ENCODE peak calls at places on chromosomes 2 and 18, in eight cellular contexts. G, A, F, J, C, O, D and N are unnamed samples.

GRCh38 chr2:240557808-240558207 is at the start of gene ANKMY1:
- DNase-seq in A (peak), J (peak), D (peak), F (no peak), G (peak), O (peak), C (peak), N (peak)

GRCh38 chr18:1914489-1914888 is 656.8 kb downstream of the METTL4 start:
- DNase-seq in C (peak), F (peak), D (peak), A (no peak), G (no peak), O (no peak), J (no peak), N (no peak)

GRCh38 chr2:28406276-28407096 is 13.8 kb downstream of the FOSL2 start:
- DNase-seq in C (no peak), G (peak), J (peak), F (no peak), D (peak), O (no peak), A (peak), N (no peak)

GRCh38 chr2:125167820-125168219 is 1142.7 kb downstream of the CNTNAP5 start:
- DNase-seq in D (peak), A (no peak), O (peak), J (peak), F (no peak), C (no peak), G (no peak), N (no peak)

GRCh38 chr2:65199891-65200290 is 27.7 kb upstream of the ACTR2 start:
- DNase-seq in C (no peak), A (no peak), J (peak), G (peak), D (peak), O (no peak), F (no peak), N (no peak)

GRCh38 chr2:239238839-239239606 is 161.8 kb downstream of the HDAC4 start:
- DNase-seq in A (no peak), F (no peak), G (peak), D (no peak), O (no peak), J (no peak), C (no peak), N (no peak)

GRCh38 chr2:113149553-113150257 is 22.3 kb downstream of the IL1RN start:
- DNase-seq in J (no peak), D (no peak), O (no peak), A (no peak), G (no peak), F (no peak), C (no peak), N (no peak)

GRCh38 chr18:50127516-50128229 is 67.3 kb downstream of the MYO5B start:
- DNase-seq in F (peak), O (no peak), A (no peak), G (no peak), J (no peak), C (no peak), D (no peak), N (no peak)

GRCh38 chr2:16094851-16095250 is 154.5 kb downstream of the MYCN start:
- DNase-seq in D (no peak), F (no peak), A (no peak), O (no peak), G (no peak), C (no peak), J (no peak), N (no peak)

GRCh38 chr2:43269706-43270105 is 43.3 kb upstream of the ZFP36L2 start:
- DNase-seq in O (no peak), D (peak), G (peak), F (no peak), J (peak), A (no peak), C (no peak), N (no peak)

GRCh38 chr2:79750321-79750720 is 237.5 kb downstream of the CTNNA2 start:
- DNase-seq in O (no peak), A (no peak), G (no peak), J (no peak), C (no peak), D (no peak), F (no peak), N (no peak)

GRCh38 chr2:108691447-108691846 is 27.8 kb upstream of the RANBP2 start:
- DNase-seq in G (no peak), C (no peak), D (no peak), A (no peak), O (no peak), F (no peak), J (no peak), N (no peak)

GRCh38 chr2:113376935-113377445 is 60.5 kb upstream of the ZNG1B start:
- DNase-seq in F (no peak), G (no peak), A (no peak), C (peak), J (no peak), D (no peak), O (no peak), N (peak)

GRCh38 chr2:238476258-238476657 is 49.5 kb downstream of the ASB1 start:
- DNase-seq in F (no peak), G (no peak), J (no peak), D (no peak), A (no peak), C (no peak), O (no peak), N (no peak)

GRCh38 chr18:38545071-38545470 is 979.5 kb upstream of the CELF4 start:
- DNase-seq in D (no peak), G (no peak), A (no peak), C (peak), J (no peak), F (no peak), O (no peak), N (peak)

GRCh38 chr2:20429528-20429927 is 17.3 kb upstream of the RHOB start:
- DNase-seq in J (no peak), A (no peak), O (no peak), G (no peak), F (no peak), C (peak), D (no peak), N (peak)

GRCh38 chr2:233424028-233424951 is 70.0 kb downstream of the DGKD start:
- DNase-seq in O (no peak), G (peak), D (no peak), F (no peak), C (no peak), A (no peak), J (no peak), N (no peak)

GRCh38 chr2:202052235-202052634 is 18.6 kb downstream of the FZD7 start:
- DNase-seq in C (no peak), D (no peak), J (no peak), O (no peak), A (no peak), G (no peak), F (no peak), N (no peak)

GRCh38 chr2:202051499-202052161 is 18.0 kb downstream of the FZD7 start:
- DNase-seq in F (no peak), C (no peak), O (peak), G (no peak), D (peak), J (peak), A (no peak), N (no peak)

GRCh38 chr2:202060218-202060617 is 12.8 kb upstream of the KIAA2012 start:
- DNase-seq in A (no peak), G (no peak), C (no peak), J (no peak), F (no peak), D (no peak), O (no peak), N (no peak)

GRCh38 chr2:202054716-202055115 is 18.3 kb upstream of the KIAA2012 start:
- DNase-seq in F (no peak), J (no peak), G (no peak), C (no peak), D (no peak), A (no peak), O (no peak), N (no peak)

DNA sequence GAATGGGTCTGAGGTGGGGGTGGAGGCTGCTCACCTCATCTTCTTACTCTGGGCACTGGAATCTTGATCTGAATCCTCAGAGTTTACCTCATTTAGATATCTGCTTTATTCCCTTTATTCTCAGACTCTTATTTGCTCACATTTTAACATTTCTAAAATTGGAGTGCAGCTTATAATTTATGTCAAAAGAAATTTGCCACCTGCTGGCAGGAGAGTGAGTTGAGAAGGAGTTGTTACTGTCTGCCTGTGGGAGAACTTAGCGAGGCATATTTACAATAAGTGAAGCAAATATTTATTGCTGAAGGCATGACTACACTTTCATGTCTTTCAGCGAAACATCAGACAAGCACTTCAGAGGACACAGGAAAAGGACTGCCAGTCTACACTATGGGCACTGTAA is 16.4 kb upstream of the KIAA2012 start:
- DNase-seq in G (no peak), O (no peak), F (no peak), C (peak), D (no peak), J (no peak), A (no peak), N (no peak)
- TF ChIP-seq CTCF in G (no peak), O (peak), F (peak), C (peak), D (peak), J (peak), A (no peak), N (no peak)

GRCh38 chr2:52269696-52270485 is 1238.0 kb upstream of the NRXN1 start:
- DNase-seq in O (no peak), F (no peak), A (no peak), G (no peak), D (peak), C (no peak), J (peak), N (no peak)

GRCh38 chr2:52264911-52265310 is 1233.0 kb upstream of the NRXN1 start:
- DNase-seq in G (no peak), J (no peak), D (no peak), O (no peak), C (no peak), A (no peak), F (no peak), N (no peak)

GRCh38 chr2:52260904-52261303 is 1229.0 kb upstream of the NRXN1 start:
- DNase-seq in J (peak), A (no peak), F (no peak), G (no peak), D (peak), C (no peak), O (no peak), N (no peak)

DNA sequence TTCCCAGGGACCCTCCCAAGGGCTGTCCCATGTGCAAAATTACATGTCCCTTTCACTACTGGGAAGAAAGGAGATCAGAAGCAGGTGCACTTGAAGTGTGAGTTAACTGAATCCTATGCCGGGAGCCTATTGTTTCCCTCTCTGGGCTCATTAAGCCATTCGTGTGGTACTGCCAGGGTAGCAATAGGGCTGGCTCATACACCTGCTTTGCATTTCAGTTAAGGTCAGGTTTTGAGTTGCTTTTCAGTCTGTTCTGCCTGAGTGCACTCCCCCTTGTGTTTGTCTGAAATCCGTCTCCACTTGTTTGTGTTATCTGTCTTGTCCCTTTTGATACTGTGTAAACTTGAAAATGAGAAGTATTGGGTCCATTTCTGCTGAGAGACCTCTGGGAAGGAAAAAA is 1232.6 kb upstream of the NRXN1 start:
- DNase-seq in J (no peak), A (no peak), G (no peak), C (no peak), D (no peak), F (no peak), O (no peak), N (no peak)
- TF ChIP-seq CTCF in J (no peak), A (no peak), G (no peak), C (no peak), D (no peak), F (no peak), O (no peak), N (no peak)

GRCh38 chr2:60316381-60317028 is 236.9 kb downstream of the BCL11A start:
- DNase-seq in G (no peak), D (no peak), C (peak), O (no peak), A (no peak), J (no peak), F (no peak), N (no peak)

GRCh38 chr2:60317029-60317386 is 236.4 kb downstream of the BCL11A start:
- DNase-seq in J (no peak), A (no peak), D (no peak), O (no peak), C (no peak), G (peak), F (no peak), N (no peak)

GRCh38 chr2:60317831-60318230 is 235.6 kb downstream of the BCL11A start:
- DNase-seq in O (no peak), F (no peak), A (no peak), J (no peak), C (peak), G (no peak), D (no peak), N (peak)

GRCh38 chr2:60319031-60319547 is 234.4 kb downstream of the BCL11A start:
- DNase-seq in O (no peak), G (no peak), J (no peak), F (no peak), D (no peak), C (no peak), A (no peak), N (no peak)

DNA sequence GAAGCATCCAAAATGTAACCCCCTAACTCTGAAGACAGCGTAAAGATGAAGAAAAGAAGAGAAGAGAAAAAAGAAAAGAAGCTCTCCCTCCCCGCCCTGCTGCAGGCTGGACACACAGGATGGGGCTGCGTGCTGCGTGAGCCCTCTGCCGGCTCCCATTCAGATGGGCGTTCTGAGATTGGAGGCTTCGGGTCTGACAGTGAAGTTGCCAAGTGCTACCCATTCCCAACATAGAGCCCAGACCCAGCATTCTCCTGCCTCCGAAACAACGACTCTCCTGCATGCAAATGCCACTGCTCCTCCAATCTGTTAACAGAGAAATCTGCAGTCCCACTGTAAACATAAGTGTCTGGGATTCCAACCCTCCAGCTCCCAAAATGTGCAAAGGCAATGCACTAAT is 234.9 kb downstream of the BCL11A start:
- DNase-seq in F (no peak), G (no peak), O (no peak), J (peak), C (no peak), A (no peak), D (no peak), N (no peak)
- TF ChIP-seq CTCF in F (no peak), G (no peak), O (no peak), J (peak), C (no peak), A (peak), D (no peak), N (no peak)

GRCh38 chr2:74019516-74019915 is 34.8 kb downstream of the TET3 start:
- DNase-seq in F (no peak), D (no peak), G (no peak), A (no peak), O (no peak), C (no peak), J (no peak), N (no peak)
- TF ChIP-seq CTCF in F (no peak), D (no peak), G (no peak), A (no peak), O (no peak), C (no peak), J (no peak), N (no peak)

DNA sequence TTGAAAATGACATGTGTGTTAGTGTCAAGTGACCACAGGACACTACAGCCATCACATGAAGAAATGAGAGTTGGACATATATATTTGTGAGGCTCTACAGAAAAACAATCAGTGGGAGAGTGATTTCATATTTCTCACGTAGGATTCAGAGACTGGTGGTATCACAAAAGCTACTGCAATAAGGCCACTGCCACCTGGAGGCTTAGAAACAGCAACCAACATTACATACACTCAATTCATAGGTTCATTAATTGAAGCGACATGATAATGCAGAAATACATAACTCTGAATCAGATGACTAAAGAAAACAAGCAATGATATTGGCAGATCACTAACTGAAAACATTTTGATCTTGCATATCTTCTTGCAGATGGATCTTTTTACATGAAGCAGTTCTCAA is 248.1 kb upstream of the KLHL14 start:
- DNase-seq in D (no peak), J (no peak), C (no peak), G (no peak), F (no peak), A (no peak), O (no peak), N (no peak)
- TF ChIP-seq CTCF in D (no peak), J (no peak), C (no peak), G (no peak), F (no peak), A (no peak), O (no peak), N (no peak)

GRCh38 chr2:174633621-174633927 is 36.0 kb upstream of the WIPF1 start:
- DNase-seq in D (no peak), J (peak), F (no peak), O (no peak), G (no peak), A (no peak), C (peak), N (no peak)

GRCh38 chr2:174635015-174635593 is 37.5 kb upstream of the WIPF1 start:
- DNase-seq in F (no peak), G (no peak), J (peak), O (no peak), D (no peak), A (no peak), C (no peak), N (no peak)

GRCh38 chr2:174635747-174636399 is 38.3 kb upstream of the WIPF1 start:
- DNase-seq in F (no peak), A (no peak), J (peak), C (no peak), O (no peak), D (peak), G (no peak), N (no peak)

GRCh38 chr2:174634130-174635014 is 36.8 kb upstream of the WIPF1 start:
- DNase-seq in C (peak), D (no peak), O (no peak), A (no peak), G (no peak), F (no peak), J (peak), N (peak)

DNA sequence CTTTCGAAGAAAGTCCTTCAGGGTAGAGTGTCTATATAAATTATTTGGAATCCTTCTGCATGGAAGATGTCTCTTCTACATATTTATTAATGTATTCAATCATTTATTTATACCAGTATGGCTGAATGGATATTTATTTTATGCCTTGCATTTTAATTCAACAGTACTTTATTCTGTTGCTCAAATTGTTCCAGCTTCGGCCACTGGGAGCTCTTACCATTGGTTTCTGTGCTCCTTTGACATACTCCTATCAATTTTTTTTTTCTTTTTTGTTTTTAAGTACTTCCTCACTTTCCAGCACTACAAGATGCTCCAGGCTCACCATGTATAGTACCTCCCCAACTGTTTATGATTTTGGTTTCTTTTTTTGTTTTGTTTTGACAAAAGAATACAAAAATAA is 39.4 kb upstream of the WIPF1 start:
- DNase-seq in F (no peak), C (no peak), D (no peak), O (no peak), G (no peak), J (no peak), A (no peak), N (no peak)
- TF ChIP-seq CTCF in F (no peak), C (peak), D (no peak), O (no peak), G (no peak), J (peak), A (no peak), N (no peak)

DNA sequence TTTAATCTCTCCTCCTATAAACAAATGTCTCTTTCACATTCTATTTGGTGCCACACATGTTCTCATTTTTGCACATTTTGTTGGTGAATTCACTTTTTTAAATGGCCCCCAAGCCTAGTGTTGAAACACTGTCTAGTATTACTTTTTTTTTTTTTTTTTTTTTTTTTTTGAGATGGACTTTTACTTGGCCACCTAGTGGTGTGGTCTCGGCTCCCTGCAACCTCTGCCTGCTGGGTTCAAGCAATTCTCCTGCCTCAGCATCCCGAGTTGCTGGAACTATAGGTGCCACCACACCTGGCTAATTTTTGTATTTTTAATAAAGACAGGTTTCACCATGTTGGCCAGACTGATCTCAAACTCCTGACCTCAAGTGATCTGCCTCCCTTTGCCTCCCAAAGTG is 273.8 kb upstream of the SLC14A2 start:
- DNase-seq in J (no peak), F (no peak), A (no peak), C (no peak), D (no peak), G (no peak), O (no peak), N (no peak)
- TF ChIP-seq CTCF in J (no peak), F (no peak), A (no peak), C (no peak), D (peak), G (no peak), O (peak), N (no peak)

DNA sequence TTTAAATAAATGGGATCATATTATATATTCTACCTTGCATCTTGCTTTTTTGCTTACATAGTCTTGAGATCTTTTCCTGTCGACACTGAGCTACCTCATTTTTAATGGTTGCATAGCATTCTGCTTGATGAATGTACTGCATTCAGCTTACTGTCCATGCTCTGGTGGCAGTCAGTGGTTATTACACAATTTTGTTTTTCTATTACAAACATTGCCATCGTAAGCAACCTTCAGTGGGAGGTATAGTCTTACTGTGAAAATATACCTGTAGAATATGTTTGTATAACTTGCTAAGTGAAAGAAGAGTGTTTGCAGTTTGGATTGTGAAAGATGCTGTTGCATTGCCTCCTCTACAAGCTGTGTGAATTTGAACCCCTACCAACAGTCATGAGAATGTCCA is 43.4 kb downstream of the UBXN4 start:
- DNase-seq in F (no peak), D (no peak), A (no peak), G (no peak), C (no peak), J (no peak), O (no peak), N (no peak)
- TF ChIP-seq CTCF in F (no peak), D (peak), A (no peak), G (no peak), C (no peak), J (no peak), O (peak), N (no peak)